ENCODE peak calls at places on chromosome 2, in ten cellular contexts. P is IMR-90, O is tibial nerve, Z is right cardiac atrium, X is neuronal stem cell, R is cardiac muscle cell, H is HCT116, J is upper lobe of right lung, A is small intestine, C is OCI-LY7. B is an unnamed sample.

GRCh38 chr2:26634636-26635230 is 6.4 kb downstream of the CIB4 start:
- DNase-seq in P (no peak), O (no peak), Z (no peak), X (no peak), R (no peak), H (no peak), J (peak; percentile 56), A (no peak), C (no peak), B (no peak)

GRCh38 chr2:219998099-219998498 is 370.7 kb downstream of the SLC4A3 start:
- DNase-seq in P (no peak), O (no peak), Z (no peak), X (no peak), R (no peak), H (no peak), J (no peak), A (no peak), C (no peak), B (no peak)

GRCh38 chr2:133171396-133172004 is 396.8 kb downstream of the NCKAP5 start:
- DNase-seq in P (peak; percentile 74), O (peak; percentile 52), Z (no peak), X (peak; percentile 71), R (peak; percentile 65), H (peak; percentile 48), J (no peak), A (peak; percentile 71), C (peak; percentile 54), B (no peak)

GRCh38 chr2:208657468-208657867 is 250.9 kb downstream of the PTH2R start:
- DNase-seq in P (no peak), O (no peak), Z (no peak), X (no peak), R (no peak), H (peak; percentile 23), J (no peak), A (peak; percentile 9), C (no peak), B (no peak)

GRCh38 chr2:158740591-158740990 is 54.5 kb upstream of the DAPL1 start:
- DNase-seq in P (peak; percentile 81), O (no peak), Z (no peak), X (no peak), R (no peak), H (no peak), J (no peak), A (no peak), C (no peak), B (no peak)

GRCh38 chr2:2699117-2699497 is 368.0 kb upstream of the MYT1L start:
- DNase-seq in P (no peak), O (no peak), Z (no peak), X (no peak), R (peak; percentile 9), H (no peak), J (no peak), A (no peak), C (no peak), B (no peak)

GRCh38 chr2:163505281-163505680 is 230.5 kb downstream of the FIGN start:
- DNase-seq in P (no peak), O (no peak), Z (no peak), X (no peak), R (no peak), H (no peak), J (no peak), A (no peak), C (no peak), B (no peak)

GRCh38 chr2:38265461-38265860 is 111.6 kb downstream of the ATL2 start:
- DNase-seq in P (no peak), O (no peak), Z (no peak), X (no peak), R (no peak), H (no peak), J (no peak), A (no peak), C (no peak), B (no peak)

GRCh38 chr2:176873403-176873802 is 339.2 kb upstream of the HNRNPA3 start:
- DNase-seq in P (peak; percentile 1), O (no peak), Z (no peak), X (no peak), R (no peak), H (no peak), J (no peak), A (no peak), C (no peak), B (no peak)

GRCh38 chr2:160075171-160075570 is 12.8 kb upstream of the PLA2R1 start:
- DNase-seq in P (peak; percentile 33), O (peak; percentile 35), Z (peak; percentile 60), X (no peak), R (no peak), H (no peak), J (no peak), A (peak; percentile 63), C (no peak), B (peak; percentile 54)

GRCh38 chr2:160076239-160076638 is 13.8 kb upstream of the PLA2R1 start:
- DNase-seq in P (no peak), O (no peak), Z (no peak), X (no peak), R (no peak), H (no peak), J (no peak), A (peak; percentile 88), C (no peak), B (no peak)

GRCh38 chr2:160073284-160073888 is 11.0 kb upstream of the PLA2R1 start:
- DNase-seq in P (no peak), O (no peak), Z (no peak), X (no peak), R (no peak), H (no peak), J (no peak), A (peak; percentile 70), C (no peak), B (no peak)

GRCh38 chr2:160076935-160077334 is 14.5 kb upstream of the PLA2R1 start:
- DNase-seq in P (no peak), O (no peak), Z (no peak), X (no peak), R (no peak), H (no peak), J (no peak), A (no peak), C (peak; percentile 22), B (no peak)

DNA sequence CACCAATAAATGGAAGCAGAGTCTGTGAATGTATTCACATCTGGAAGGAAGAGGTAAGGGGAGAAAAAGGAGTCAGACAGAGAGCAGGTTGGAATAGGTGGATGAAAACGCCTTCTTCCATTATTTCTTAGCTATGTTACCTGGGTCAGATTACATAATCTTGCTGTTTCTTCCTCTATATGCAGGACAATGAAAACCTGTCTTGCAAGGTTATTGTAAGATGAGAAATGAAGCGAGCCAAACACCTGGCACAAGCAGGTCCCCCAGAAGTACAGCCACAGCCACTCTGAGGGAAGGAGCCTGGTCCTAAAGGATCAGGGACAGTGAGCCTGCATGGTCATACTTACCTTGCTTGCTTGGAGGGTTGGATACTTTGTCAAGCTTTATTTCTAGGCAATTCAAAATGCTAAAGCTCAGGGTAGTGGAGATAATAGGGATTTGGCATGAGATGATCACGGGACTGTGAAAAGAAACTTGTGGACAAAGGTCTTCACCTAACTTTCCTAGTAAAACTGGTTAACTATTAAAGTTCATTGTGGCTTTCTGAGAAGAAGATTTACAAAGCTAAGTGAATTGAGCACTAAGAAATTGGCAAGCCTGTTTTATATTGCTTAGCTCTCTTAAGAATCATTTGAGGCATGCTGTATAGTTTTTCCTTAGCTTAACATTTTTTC is 15.6 kb upstream of the PLA2R1 start:
- DNase-seq in P (no peak), O (no peak), Z (no peak), X (no peak), R (no peak), H (no peak), J (no peak), A (peak; percentile 78), C (no peak), B (no peak)
- H3K27ac ChIP-seq in P (no peak overlapping the region), O (no peak overlapping the region), Z (no peak overlapping the region), X (no peak overlapping the region), R (no peak overlapping the region), H (no peak overlapping the region), J (no peak overlapping the region), A (peak overlapping the region; percentile 72), C (no peak overlapping the region), B (no peak overlapping the region)

GRCh38 chr2:136128905-136129304 is 11.0 kb upstream of the CXCR4 start:
- DNase-seq in P (no peak), O (no peak), Z (no peak), X (no peak), R (no peak), H (no peak), J (no peak), A (no peak), C (no peak), B (no peak)
- H3K4me1 ChIP-seq in P (no peaks in the 10 kb centered on the region), O (peaks cover 20% of the 10 kb centered on the region), Z (no peaks in the 10 kb centered on the region), X (peaks cover 24% of the 10 kb centered on the region), R (peaks cover 6% of the 10 kb centered on the region), H (no peaks in the 10 kb centered on the region), J (no peaks in the 10 kb centered on the region), A (peaks cover 2% of the 10 kb centered on the region), C (peaks cover 98% of the 10 kb centered on the region), B (no peaks in the 10 kb centered on the region)

DNA sequence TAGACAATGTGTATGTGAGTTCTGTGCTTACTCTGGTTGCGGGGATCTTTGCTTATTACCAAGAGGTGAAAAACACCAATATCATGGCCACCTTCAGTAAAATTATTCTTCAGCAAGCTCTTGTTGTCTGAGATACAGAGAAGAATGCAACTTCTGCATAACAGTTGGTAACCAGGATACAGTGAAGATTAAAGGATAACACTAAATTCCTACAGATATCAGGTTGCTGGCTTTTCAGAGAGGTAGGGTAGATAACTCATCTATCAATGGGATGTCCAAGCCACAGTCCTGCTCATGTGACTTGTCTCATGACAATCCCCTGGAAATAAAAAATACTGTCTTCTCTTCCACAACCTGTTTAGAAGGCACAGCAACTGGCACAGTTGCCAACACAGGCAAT is 308.5 kb downstream of the TNS1 start:
- DNase-seq in P (peak; percentile 32), O (no peak), Z (no peak), X (no peak), R (no peak), H (no peak), J (no peak), A (no peak), C (no peak), B (no peak)
- H3K27ac ChIP-seq in P (peak overlapping the region; percentile 80), O (peak overlapping the region; percentile 1), Z (no peak overlapping the region), X (no peak overlapping the region), R (no peak overlapping the region), H (no peak overlapping the region), J (peak overlapping the region; percentile 24), A (no peak overlapping the region), C (no peak overlapping the region), B (no peak overlapping the region)

DNA sequence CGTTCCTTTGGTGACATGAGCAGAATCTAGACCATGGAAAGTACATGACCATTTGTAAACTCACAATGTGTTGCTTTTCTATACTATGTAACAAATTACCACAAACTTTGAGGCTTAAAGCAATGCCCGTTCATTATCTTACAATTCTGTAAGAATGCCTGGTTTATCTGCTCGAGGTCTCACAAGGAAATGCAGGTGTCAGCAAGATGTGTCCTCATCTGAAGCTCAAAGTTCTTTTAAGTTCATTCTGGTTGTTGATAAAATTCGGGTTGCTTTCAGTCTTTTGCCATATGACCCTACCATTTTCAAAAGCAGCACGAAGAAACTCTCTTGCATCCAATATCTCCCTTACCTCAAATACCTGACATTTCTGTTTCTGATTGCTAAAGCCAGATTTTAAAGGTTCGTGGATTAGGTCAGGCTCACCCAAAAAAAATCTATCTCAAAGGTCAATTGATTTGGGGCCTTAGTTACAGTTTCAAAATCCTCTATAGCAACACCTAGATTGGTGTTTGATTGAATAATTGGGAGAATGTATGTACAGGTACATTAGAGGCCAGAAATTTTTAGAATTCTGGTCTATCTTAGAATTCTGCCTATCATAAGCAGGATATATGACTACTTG is 125.9 kb downstream of the TMEM131 start:
- DNase-seq in P (peak; percentile 1), O (no peak), Z (no peak), X (no peak), R (no peak), H (no peak), J (no peak), A (peak; percentile 46), C (no peak), B (no peak)
- H3K4me1 ChIP-seq in P (peaks cover 5% of the 10 kb centered on the region), O (peaks cover 20% of the 10 kb centered on the region), Z (peaks cover 10% of the 10 kb centered on the region), X (peaks cover 4% of the 10 kb centered on the region), R (peaks cover 18% of the 10 kb centered on the region), H (peaks cover 51% of the 10 kb centered on the region), J (peaks cover 26% of the 10 kb centered on the region), A (peaks cover 14% of the 10 kb centered on the region), C (peaks cover 12% of the 10 kb centered on the region), B (peaks cover 42% of the 10 kb centered on the region)

GRCh38 chr2:109494842-109495241 is 118.9 kb downstream of the SEPTIN10 start:
- DNase-seq in P (no peak), O (no peak), Z (peak; percentile 56), X (no peak), R (no peak), H (no peak), J (no peak), A (peak; percentile 71), C (no peak), B (peak; percentile 83)
- H3K27ac ChIP-seq in P (no peak overlapping the region), O (no peak overlapping the region), Z (no peak overlapping the region), X (no peak overlapping the region), R (no peak overlapping the region), H (no peak overlapping the region), J (no peak overlapping the region), A (no peak overlapping the region), C (no peak overlapping the region), B (peak overlapping the region; percentile 81)